ENCODE peak calls at places on chromosomes 2 and 18, in eight cellular contexts. H is PC-9, Q is endothelial cell of umbilical vein, E is OCI-LY7, Z is IMR-90, A is PC-3, G is hepatocyte, R is neural progenitor cell. X is an unnamed sample. For H4K20me1, the result is how much of the 10 kb centered on the place peaks cover.

GRCh38 chr2:48129256-48129950 is 223.1 kb upstream of the FBXO11 start:
- DNase-seq in A (peak), E (no peak), Z (no peak), Q (no peak), R (no peak), G (no peak), H (no peak), X (no peak)

GRCh38 chr18:47997338-47997780 is 66.9 kb upstream of the SMAD2 start:
- DNase-seq in H (peak), G (no peak), E (peak), R (peak), A (no peak), Q (no peak), Z (no peak), X (peak)

GRCh38 chr2:146324954-146325353 is 1519.9 kb upstream of the ACVR2A start:
- DNase-seq in A (peak), R (no peak), Q (no peak), E (no peak), Z (peak), G (no peak), H (no peak), X (no peak)

GRCh38 chr18:74972354-74972753 is 236.6 kb downstream of the PTGR3 start:
- DNase-seq in Q (no peak), E (no peak), H (no peak), R (no peak), G (no peak), Z (no peak), A (no peak), X (no peak)

GRCh38 chr2:191167766-191168165 is 17.0 kb upstream of the STAT4 start:
- DNase-seq in Z (peak), E (no peak), R (no peak), A (peak), G (no peak), H (no peak), Q (peak), X (no peak)

GRCh38 chr2:159922563-159922962 is 124.6 kb upstream of the CD302 start:
- DNase-seq in Z (no peak), H (no peak), R (no peak), E (no peak), Q (no peak), A (peak), G (no peak), X (no peak)

GRCh38 chr2:201116959-201117734 is 1.2 kb downstream of the CFLAR start:
- DNase-seq in A (peak), Q (peak), R (peak), Z (peak), E (peak), H (peak), G (peak), X (peak)

GRCh38 chr2:100193334-100193733 is 50.9 kb upstream of the AFF3 start:
- DNase-seq in R (no peak), Q (peak), Z (no peak), G (peak), H (no peak), A (peak), E (no peak), X (no peak)

GRCh38 chr2:26718949-26719686 is 26.6 kb downstream of the KCNK3 start:
- DNase-seq in R (no peak), G (no peak), E (no peak), Q (no peak), Z (no peak), A (no peak), H (no peak), X (no peak)

GRCh38 chr2:26722328-26722727 is 29.8 kb downstream of the KCNK3 start:
- DNase-seq in H (no peak), Q (no peak), A (no peak), R (no peak), G (no peak), Z (no peak), E (no peak), X (no peak)

GRCh38 chr2:26722911-26723310 is 30.4 kb downstream of the KCNK3 start:
- DNase-seq in A (no peak), Q (no peak), E (no peak), G (no peak), Z (no peak), H (no peak), R (no peak), X (no peak)

GRCh38 chr2:26721267-26722032 is 28.9 kb downstream of the KCNK3 start:
- DNase-seq in G (no peak), Q (no peak), H (peak), E (no peak), R (no peak), Z (no peak), A (no peak), X (no peak)

GRCh38 chr2:26720322-26721166 is 28.0 kb downstream of the KCNK3 start:
- DNase-seq in H (peak), Z (peak), Q (peak), G (peak), E (no peak), A (peak), R (no peak), X (no peak)
- H3K4me2 ChIP-seq in H (peak), Z (no peak), Q (no peak), G (peak), E (no peak), A (no peak), R (no peak), X (no peak)

DNA sequence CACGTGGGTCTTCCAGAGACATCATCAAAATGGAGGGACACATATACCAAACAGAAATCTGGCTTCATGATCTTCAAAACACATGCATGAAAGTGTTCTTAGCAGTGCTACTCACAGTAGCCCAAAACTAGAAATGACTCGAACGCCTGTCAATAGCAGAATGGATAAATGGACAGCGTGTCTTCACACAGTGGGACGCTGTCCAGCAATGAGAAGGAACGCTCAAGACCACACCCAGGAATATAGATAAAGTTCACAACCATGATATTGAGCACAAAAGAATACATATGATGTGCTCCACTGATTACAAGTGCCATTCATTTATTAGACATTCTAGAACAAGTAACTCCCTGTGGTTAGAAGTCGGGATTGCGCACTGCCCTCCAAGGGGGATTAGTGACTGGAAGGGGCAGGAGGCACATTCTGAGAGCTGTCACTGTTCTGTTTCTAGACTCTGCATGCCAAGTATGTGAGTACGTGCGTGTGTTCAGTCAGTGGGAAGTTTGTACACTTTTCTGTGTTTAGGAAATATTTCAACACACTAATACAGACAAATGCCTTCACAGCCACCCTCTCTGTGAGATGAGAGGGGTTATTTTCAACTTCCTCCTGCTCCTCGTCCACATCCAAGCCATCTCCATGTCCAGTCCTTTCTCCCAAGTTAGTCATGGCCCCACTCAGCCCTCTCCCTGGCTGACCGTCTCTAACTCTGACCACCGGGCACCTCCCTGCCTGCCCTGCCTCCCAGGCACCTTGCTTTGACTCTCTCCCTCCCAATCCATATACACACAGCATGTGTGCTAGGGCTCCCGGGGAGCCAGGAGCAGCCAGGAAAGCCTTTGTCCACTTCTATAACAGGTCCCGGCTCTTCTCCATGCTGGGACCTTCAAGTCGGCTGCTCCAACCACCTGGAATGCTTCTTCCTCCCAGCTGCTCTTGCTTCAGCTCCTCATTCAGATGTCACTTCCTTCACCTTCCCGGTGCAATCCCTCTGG is 26.9 kb upstream of the TNS1 start:
- DNase-seq in E (no peak), Q (no peak), G (no peak), R (no peak), H (no peak), Z (peak), A (no peak), X (no peak)
- H3K27ac ChIP-seq in E (no peak), Q (no peak), G (peak), R (no peak), H (no peak), Z (peak), A (no peak), X (no peak)

GRCh38 chr2:5842326-5842725 is 150.1 kb downstream of the SOX11 start:
- DNase-seq in A (no peak), E (no peak), Q (no peak), H (no peak), G (no peak), Z (no peak), R (no peak), X (no peak)

GRCh38 chr2:5841126-5841525 is 148.9 kb downstream of the SOX11 start:
- DNase-seq in A (no peak), G (no peak), Q (no peak), E (no peak), R (no peak), Z (no peak), H (no peak), X (no peak)

GRCh38 chr2:5834491-5834890 is 142.3 kb downstream of the SOX11 start:
- DNase-seq in Q (no peak), E (no peak), R (no peak), Z (no peak), G (no peak), H (no peak), A (no peak), X (no peak)

GRCh38 chr2:5839563-5839962 is 147.4 kb downstream of the SOX11 start:
- DNase-seq in R (peak), A (no peak), Q (no peak), Z (no peak), E (no peak), H (no peak), G (no peak), X (no peak)
- H4K20me1 ChIP-seq in R (under half), A (under half), Q (under half), Z (under half), E (under half), H (under half), G (under half), X (under half)

GRCh38 chr2:217902281-217903141 is 100.3 kb downstream of the TNS1 start:
- DNase-seq in G (peak), E (no peak), Q (peak), R (no peak), Z (peak), H (no peak), A (peak), X (no peak)

GRCh38 chr2:217901826-217902225 is 101.0 kb downstream of the TNS1 start:
- DNase-seq in G (peak), A (no peak), E (no peak), R (no peak), Q (no peak), Z (peak), H (no peak), X (no peak)

GRCh38 chr2:217904614-217904965 is 98.2 kb downstream of the TNS1 start:
- DNase-seq in E (no peak), Z (no peak), G (no peak), Q (no peak), H (no peak), A (no peak), R (no peak), X (no peak)

GRCh38 chr2:217903859-217904613 is 98.8 kb downstream of the TNS1 start:
- DNase-seq in E (no peak), Z (peak), A (no peak), H (no peak), R (no peak), Q (peak), G (peak), X (no peak)

GRCh38 chr2:217903142-217903858 is 99.5 kb downstream of the TNS1 start:
- DNase-seq in E (no peak), H (no peak), Z (no peak), R (no peak), Q (peak), G (no peak), A (no peak), X (no peak)
- H3K4me2 ChIP-seq in E (no peak), H (no peak), Z (no peak), R (no peak), Q (no peak), G (peak), A (no peak), X (no peak)

DNA sequence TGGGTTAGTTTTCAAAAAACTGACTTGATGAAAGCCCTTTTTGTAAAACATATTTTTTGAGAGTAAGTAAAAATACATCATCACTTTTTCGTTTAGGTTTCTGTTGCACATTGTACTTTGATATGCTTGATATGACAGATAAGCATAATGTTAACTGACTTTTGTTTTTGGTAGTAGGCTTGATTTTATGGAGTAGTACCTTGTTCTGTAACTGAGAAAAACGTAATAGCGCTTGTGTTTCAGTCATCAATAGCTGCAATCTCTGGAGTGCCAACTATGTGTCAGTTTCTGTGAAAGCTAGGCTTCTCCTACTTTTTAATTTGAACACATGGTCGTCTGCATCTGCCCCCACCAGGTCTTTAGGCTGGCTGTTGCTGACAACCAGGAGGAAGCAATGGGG is 1.3 kb downstream of the LCLAT1 start:
- DNase-seq in Z (no peak), Q (no peak), R (no peak), G (no peak), A (no peak), H (no peak), E (no peak), X (no peak)
- H3K27ac ChIP-seq in Z (peak), Q (no peak), R (no peak), G (no peak), A (no peak), H (no peak), E (no peak), X (no peak)